ENCODE peak calls at places on chromosomes 3 and 15, in five cellular contexts. Y, C, I, G and Z are unnamed samples.

GRCh38 chr3:151037746-151038145 is 47.7 kb upstream of the MED12L start:
- DNase-seq in Y (no peak), C (no peak), I (peak; percentile 97), G (no peak), Z (no peak)

GRCh38 chr15:90930861-90931629 is 1.3 kb downstream of the HDDC3 start:
- DNase-seq in Y (no peak), C (no peak), I (peak; percentile 33), G (no peak), Z (no peak)

GRCh38 chr3:175746308-175746707 is 887.2 kb downstream of the NAALADL2 start:
- DNase-seq in Y (no peak), C (no peak), I (no peak), G (no peak), Z (no peak)

GRCh38 chr3:179438836-179439235 is 12.4 kb downstream of the GNB4 start:
- DNase-seq in Y (no peak), C (peak; percentile 3), I (no peak), G (no peak), Z (no peak)

GRCh38 chr15:31308185-31308639 is 18.4 kb upstream of the KLF13 start:
- DNase-seq in Y (no peak), C (no peak), I (no peak), G (no peak), Z (no peak)

GRCh38 chr3:127779747-127780146 is 42.6 kb downstream of the MGLL start:
- DNase-seq in Y (no peak), C (no peak), I (no peak), G (no peak), Z (no peak)

GRCh38 chr15:85854345-85855097 is 59.8 kb upstream of the KLHL25 start:
- DNase-seq in Y (peak; percentile 36), C (peak; percentile 26), I (peak; percentile 71), G (no peak), Z (no peak)

GRCh38 chr3:82627733-82628132 is 866.3 kb upstream of the GBE1 start:
- DNase-seq in Y (no peak), C (no peak), I (no peak), G (no peak), Z (no peak)

GRCh38 chr3:178198329-178198728 is 337.9 kb upstream of the KCNMB2 start:
- DNase-seq in Y (no peak), C (no peak), I (peak; percentile 63), G (no peak), Z (no peak)

GRCh38 chr15:47742742-47743141 is 25.4 kb downstream of the SEMA6D start:
- DNase-seq in Y (no peak), C (no peak), I (no peak), G (no peak), Z (no peak)

GRCh38 chr15:69963375-69963774 is 134.3 kb downstream of the TLE3 start:
- DNase-seq in Y (no peak), C (no peak), I (no peak), G (no peak), Z (no peak)

GRCh38 chr15:57384816-57385215 is 8.5 kb downstream of the CGNL1 start:
- DNase-seq in Y (no peak), C (no peak), I (peak; percentile 42), G (no peak), Z (no peak)

GRCh38 chr3:171446801-171447578 is 13.2 kb downstream of the TNIK start:
- DNase-seq in Y (no peak), C (no peak), I (peak; percentile 77), G (no peak), Z (no peak)

GRCh38 chr3:4766263-4766662 is 213.0 kb upstream of the BHLHE40 start:
- DNase-seq in Y (no peak), C (no peak), I (no peak), G (no peak), Z (no peak)

DNA sequence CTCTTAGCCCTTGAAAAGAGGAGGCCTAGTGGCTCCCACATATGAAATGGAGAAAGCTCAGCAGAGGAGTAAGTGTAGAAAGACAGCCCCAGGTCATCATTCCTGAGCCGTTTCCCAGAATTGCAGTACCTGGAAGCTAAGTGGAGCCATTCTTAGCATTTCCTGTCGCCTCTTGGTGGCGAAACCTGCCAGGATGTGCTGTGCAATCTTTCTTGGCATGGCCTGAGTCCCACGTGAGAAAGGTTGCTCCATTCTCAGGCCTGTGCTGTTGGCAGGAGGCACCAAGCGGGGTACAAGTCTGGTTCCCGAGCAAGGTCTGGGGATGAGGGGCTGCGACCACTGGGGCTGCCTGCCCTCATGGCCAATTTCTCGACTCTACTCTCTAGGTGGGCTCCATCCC is 207.2 kb upstream of the TPM1 start:
- DNase-seq in Y (no peak), C (no peak), I (no peak), G (no peak), Z (no peak)
- H3K27ac ChIP-seq in Y (no peak overlapping the region), C (no peak overlapping the region), I (no peak overlapping the region), G (no peak overlapping the region), Z (no peak overlapping the region)

DNA sequence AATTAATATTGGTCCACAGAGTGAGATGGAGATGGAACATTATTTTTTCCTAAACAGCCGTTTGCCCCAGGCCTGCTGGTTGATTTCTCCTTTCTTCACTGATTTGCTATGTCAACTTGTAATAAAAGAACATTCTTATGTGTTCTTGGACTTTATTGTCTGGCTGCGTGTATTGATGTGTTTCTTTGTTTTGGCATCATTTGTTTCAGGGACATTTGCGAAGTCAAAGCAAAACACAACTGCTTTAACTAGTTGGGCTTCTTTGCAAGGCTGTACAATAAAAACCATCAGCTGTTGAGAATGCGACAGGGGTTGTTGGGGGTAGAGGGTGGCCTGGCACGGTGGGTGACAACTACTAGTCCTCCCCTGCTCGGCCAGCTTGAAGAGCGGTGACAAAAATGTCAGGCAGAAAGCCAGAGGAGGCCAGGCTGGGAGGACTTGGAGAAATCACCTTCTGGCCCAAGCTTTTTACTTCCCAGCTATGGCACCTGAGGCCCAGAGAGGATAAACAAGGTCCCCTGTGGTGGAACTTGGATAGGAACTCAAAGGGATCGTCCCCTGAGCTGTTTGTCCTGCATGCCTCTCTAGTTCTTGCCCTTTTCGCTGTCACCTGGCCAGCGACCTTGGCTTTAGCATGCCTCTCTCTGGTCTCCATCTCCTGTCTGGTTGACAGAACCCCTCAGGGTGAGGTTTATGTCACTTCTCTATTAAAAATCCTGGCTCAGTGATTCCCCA is 168.8 kb downstream of the FAM43A start:
- DNase-seq in Y (no peak), C (no peak), I (no peak), G (no peak), Z (no peak)
- H3K27ac ChIP-seq in Y (no peak overlapping the region), C (no peak overlapping the region), I (no peak overlapping the region), G (no peak overlapping the region), Z (no peak overlapping the region)

GRCh38 chr3:71101014-71101413 is 482.5 kb downstream of the FOXP1 start:
- DNase-seq in Y (no peak), C (no peak), I (peak; percentile 87), G (no peak), Z (no peak)
- H3K27ac ChIP-seq in Y (no peak overlapping the region), C (no peak overlapping the region), I (peak overlapping the region; percentile 96), G (no peak overlapping the region), Z (no peak overlapping the region)

GRCh38 chr15:78052545-78052944 is 25.0 kb downstream of the TBC1D2B start:
- DNase-seq in Y (no peak), C (peak; percentile 76), I (no peak), G (no peak), Z (no peak)
- H3K27ac ChIP-seq in Y (no peak overlapping the region), C (peak overlapping the region; percentile 72), I (no peak overlapping the region), G (no peak overlapping the region), Z (no peak overlapping the region)

DNA sequence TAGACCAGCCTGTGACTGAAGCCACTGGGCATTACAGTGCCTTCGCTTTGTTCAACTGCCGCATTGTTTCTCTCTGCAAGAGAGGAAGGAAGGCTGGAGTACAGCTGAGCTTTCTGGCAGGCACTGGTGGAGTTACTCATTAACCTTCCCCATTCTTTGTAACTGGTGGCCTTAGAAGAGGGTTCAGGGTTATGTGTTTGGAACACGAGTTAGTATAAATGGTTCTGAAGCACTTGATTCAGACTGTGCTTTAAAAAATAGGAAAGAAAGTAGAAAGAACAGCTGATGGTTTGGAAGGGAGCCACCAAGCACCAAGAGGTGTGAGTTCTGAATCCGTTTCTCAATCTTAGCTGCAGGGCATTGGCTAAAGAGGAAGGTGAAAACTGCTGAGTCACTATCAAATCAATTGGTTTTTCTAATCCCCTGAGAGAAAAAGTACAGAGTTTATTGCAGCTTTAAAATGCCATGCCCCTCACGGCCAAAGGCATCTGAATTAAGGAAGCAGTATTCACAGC is 3.7 kb downstream of the HGD start:
- DNase-seq in Y (peak; percentile 26), C (peak; percentile 73), I (peak; percentile 79), G (no peak), Z (peak; percentile 20)
- H3K27ac ChIP-seq in Y (no peak overlapping the region), C (peak overlapping the region; percentile 89), I (peak overlapping the region; percentile 60), G (peak overlapping the region; percentile 65), Z (peak overlapping the region; percentile 4)

DNA sequence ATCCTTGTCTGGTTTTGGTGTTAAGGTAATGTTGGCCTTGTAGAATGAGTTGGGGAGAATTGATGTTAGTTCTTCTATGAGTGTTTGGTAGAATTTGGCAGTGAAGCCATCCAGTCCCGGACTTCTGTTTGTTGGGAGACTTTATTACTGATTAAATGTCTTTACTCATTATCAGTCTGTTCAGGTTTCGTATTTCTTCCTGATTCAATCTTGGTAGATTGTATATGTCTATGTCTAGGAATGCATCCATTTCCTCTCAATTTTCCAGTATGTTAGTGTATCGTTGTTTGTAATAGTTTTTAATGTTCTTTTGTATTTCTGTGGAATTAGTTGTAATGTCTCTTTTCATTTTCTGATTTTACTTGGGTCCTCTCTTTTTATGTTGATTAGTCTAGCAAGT is 39.4 kb downstream of the NCK1 start:
- DNase-seq in Y (no peak), C (no peak), I (no peak), G (no peak), Z (no peak)
- H3K27ac ChIP-seq in Y (no peak overlapping the region), C (no peak overlapping the region), I (no peak overlapping the region), G (no peak overlapping the region), Z (no peak overlapping the region)

GRCh38 chr15:78321041-78321570 is 19.0 kb upstream of the CRABP1 start:
- DNase-seq in Y (no peak), C (no peak), I (no peak), G (peak; percentile 32), Z (no peak)
- H3K27ac ChIP-seq in Y (no peak overlapping the region), C (no peak overlapping the region), I (no peak overlapping the region), G (no peak overlapping the region), Z (no peak overlapping the region)